ENCODE peak calls at places on chromosomes 2 and 18, in four cellular contexts. One of them, this sample, is unnamed.

GRCh38 chr2:38201784-38202183 is 125.8 kb upstream of the CYP1B1 start:
- DNase-seq in HepG2: no peak
- DNase-seq in GM12878: no peak
- DNase-seq in H1: no peak
- DNase-seq in this sample: no peak

GRCh38 chr2:203783496-203784203 is 77.2 kb downstream of the CD28 start:
- DNase-seq in HepG2: peak
- DNase-seq in GM12878: no peak
- DNase-seq in H1: no peak
- DNase-seq in this sample: no peak

GRCh38 chr2:238101891-238102841 is 2.0 kb downstream of the ESPNL start:
- DNase-seq in HepG2: no peak
- DNase-seq in GM12878: no peak
- DNase-seq in H1: no peak
- DNase-seq in this sample: no peak

GRCh38 chr18:5909130-5909529 is 13.8 kb upstream of the TMEM200C start:
- DNase-seq in HepG2: no peak
- DNase-seq in GM12878: no peak
- DNase-seq in H1: no peak
- DNase-seq in this sample: no peak

GRCh38 chr2:71129114-71129890 is 727 bp downstream of the MCEE start:
- DNase-seq in HepG2: no peak
- DNase-seq in GM12878: no peak
- DNase-seq in H1: no peak
- DNase-seq in this sample: no peak

GRCh38 chr2:144414324-144414845 is 105.5 kb downstream of the ZEB2 start:
- DNase-seq in HepG2: no peak
- DNase-seq in GM12878: no peak
- DNase-seq in H1: no peak
- DNase-seq in this sample: no peak

GRCh38 chr2:133821107-133821760 is 253.0 kb upstream of the NCKAP5 start:
- DNase-seq in HepG2: no peak
- DNase-seq in GM12878: no peak
- DNase-seq in H1: no peak
- DNase-seq in this sample: no peak

GRCh38 chr2:171564463-171564862 is 42.2 kb downstream of the CYBRD1 start:
- DNase-seq in HepG2: no peak
- DNase-seq in GM12878: no peak
- DNase-seq in H1: no peak
- DNase-seq in this sample: no peak

GRCh38 chr2:38377501-38378258 is 607 bp upstream of the ATL2 start:
- DNase-seq in HepG2: peak
- DNase-seq in GM12878: no peak
- DNase-seq in H1: no peak
- DNase-seq in this sample: no peak

GRCh38 chr2:36951574-36951973 is 14.8 kb downstream of the STRN start:
- DNase-seq in HepG2: no peak
- DNase-seq in GM12878: no peak
- DNase-seq in H1: no peak
- DNase-seq in this sample: no peak

GRCh38 chr18:22286576-22286975 is 117.2 kb downstream of the GATA6 start:
- DNase-seq in HepG2: no peak
- DNase-seq in GM12878: no peak
- DNase-seq in H1: no peak
- DNase-seq in this sample: no peak

GRCh38 chr2:201886504-201886903 is 80.2 kb downstream of the CDK15 start:
- DNase-seq in HepG2: no peak
- DNase-seq in GM12878: no peak
- DNase-seq in H1: no peak
- DNase-seq in this sample: no peak

GRCh38 chr2:201984800-201985525 is 48.7 kb upstream of the FZD7 start:
- DNase-seq in HepG2: no peak
- DNase-seq in GM12878: no peak
- DNase-seq in H1: no peak
- DNase-seq in this sample: no peak

GRCh38 chr18:49059028-49059670 is 108.4 kb upstream of the SMAD7 start:
- DNase-seq in HepG2: peak
- DNase-seq in GM12878: no peak
- DNase-seq in H1: no peak
- DNase-seq in this sample: no peak

GRCh38 chr2:239498576-239498975 is 97.8 kb upstream of the HDAC4 start:
- DNase-seq in HepG2: no peak
- DNase-seq in GM12878: no peak
- DNase-seq in H1: no peak
- DNase-seq in this sample: no peak

GRCh38 chr2:122737429-122738077 is 982.1 kb downstream of the TSN start:
- DNase-seq in HepG2: no peak
- DNase-seq in GM12878: peak
- DNase-seq in H1: no peak
- DNase-seq in this sample: no peak

GRCh38 chr2:166417669-166418068 is 41.9 kb upstream of the SCN9A start:
- DNase-seq in HepG2: peak
- DNase-seq in GM12878: no peak
- DNase-seq in H1: no peak
- DNase-seq in this sample: peak

DNA sequence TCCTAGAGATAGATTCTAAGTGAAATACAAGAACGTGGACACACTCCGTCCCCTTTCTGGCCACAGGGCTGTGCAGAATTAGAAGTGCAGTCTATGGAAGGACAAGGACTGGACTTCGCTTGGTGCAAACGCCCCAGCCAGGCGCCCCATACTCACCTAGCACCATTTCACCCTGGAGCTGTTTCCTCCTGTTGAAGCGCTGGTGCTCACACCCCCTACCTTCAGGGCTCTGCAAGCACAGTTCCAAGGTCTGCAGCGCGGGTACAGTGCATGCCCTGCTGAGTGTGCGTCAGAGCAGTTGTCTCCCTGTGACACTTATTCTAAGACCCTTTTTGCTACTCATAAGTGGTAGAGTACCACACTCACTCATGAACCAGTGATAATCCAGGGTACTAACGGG is 3.0 kb downstream of the HPCAL1 start:
- DNase-seq in HepG2: peak
- DNase-seq in GM12878: no peak
- DNase-seq in H1: no peak
- DNase-seq in this sample: no peak
- TF ChIP-seq CHD2 in HepG2: no peak
- TF ChIP-seq CHD2 in GM12878: no peak
- TF ChIP-seq CHD2 in H1: no peak
- TF ChIP-seq CHD2 in this sample: no peak

DNA sequence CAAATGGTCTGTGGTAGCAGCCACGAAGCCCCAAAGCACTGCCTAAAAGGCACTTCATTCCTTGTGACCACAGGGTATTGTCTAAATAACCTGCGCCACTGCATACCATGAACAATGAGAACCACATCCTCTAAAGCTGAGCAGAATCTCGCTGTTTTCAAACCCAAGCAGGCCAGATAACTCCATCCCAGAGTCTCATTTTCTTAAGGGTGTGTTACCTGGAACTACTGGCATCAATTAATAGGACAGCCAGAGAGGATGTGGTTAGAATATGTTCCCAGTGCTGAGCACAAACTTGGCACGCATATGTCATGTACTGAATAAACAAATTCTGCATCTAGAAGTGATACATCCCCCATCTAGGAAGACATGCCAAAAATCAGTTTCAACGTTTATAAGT is 13.0 kb downstream of the VPS4B start:
- DNase-seq in HepG2: no peak
- DNase-seq in GM12878: no peak
- DNase-seq in H1: no peak
- DNase-seq in this sample: no peak
- TF ChIP-seq SP1 in HepG2: no peak
- TF ChIP-seq SP1 in GM12878: no peak
- TF ChIP-seq SP1 in H1: no peak
- TF ChIP-seq SP1 in this sample: no peak

DNA sequence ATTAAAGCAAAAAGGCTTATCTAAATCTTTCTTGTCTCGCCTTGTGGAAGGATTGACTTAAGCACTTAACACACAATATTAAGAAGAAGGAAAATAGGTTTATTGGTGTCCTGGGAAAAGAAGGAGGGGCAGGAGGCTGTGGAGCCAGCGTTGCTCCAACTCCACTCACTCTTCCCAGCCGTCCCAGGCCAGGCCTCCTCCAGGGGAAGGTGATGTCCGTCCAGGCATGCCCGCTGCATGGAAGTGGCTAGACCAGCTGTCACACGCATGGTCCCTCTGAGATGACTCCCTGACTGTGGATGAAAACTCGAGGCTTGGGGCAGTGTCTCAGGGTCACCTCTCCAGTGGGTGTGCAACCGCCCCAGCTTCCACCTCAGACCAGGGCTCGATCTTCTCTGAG is 281.1 kb downstream of the GALR1 start:
- DNase-seq in HepG2: no peak
- DNase-seq in GM12878: no peak
- DNase-seq in H1: no peak
- DNase-seq in this sample: no peak
- TF ChIP-seq CHD2 in HepG2: no peak
- TF ChIP-seq CHD2 in GM12878: no peak
- TF ChIP-seq CHD2 in H1: no peak
- TF ChIP-seq CHD2 in this sample: no peak

GRCh38 chr2:126902859-126903258 is 4.2 kb downstream of the TEX51 start:
- DNase-seq in HepG2: no peak
- DNase-seq in GM12878: no peak
- DNase-seq in H1: no peak
- DNase-seq in this sample: no peak

GRCh38 chr2:126902152-126902835 is 3.6 kb downstream of the TEX51 start:
- DNase-seq in HepG2: no peak
- DNase-seq in GM12878: no peak
- DNase-seq in H1: no peak
- DNase-seq in this sample: no peak

GRCh38 chr2:126901459-126901858 is 2.8 kb downstream of the TEX51 start:
- DNase-seq in HepG2: no peak
- DNase-seq in GM12878: no peak
- DNase-seq in H1: no peak
- DNase-seq in this sample: no peak

GRCh38 chr2:126899786-126900185 is 1.1 kb downstream of the TEX51 start:
- DNase-seq in HepG2: no peak
- DNase-seq in GM12878: no peak
- DNase-seq in H1: no peak
- DNase-seq in this sample: no peak

DNA sequence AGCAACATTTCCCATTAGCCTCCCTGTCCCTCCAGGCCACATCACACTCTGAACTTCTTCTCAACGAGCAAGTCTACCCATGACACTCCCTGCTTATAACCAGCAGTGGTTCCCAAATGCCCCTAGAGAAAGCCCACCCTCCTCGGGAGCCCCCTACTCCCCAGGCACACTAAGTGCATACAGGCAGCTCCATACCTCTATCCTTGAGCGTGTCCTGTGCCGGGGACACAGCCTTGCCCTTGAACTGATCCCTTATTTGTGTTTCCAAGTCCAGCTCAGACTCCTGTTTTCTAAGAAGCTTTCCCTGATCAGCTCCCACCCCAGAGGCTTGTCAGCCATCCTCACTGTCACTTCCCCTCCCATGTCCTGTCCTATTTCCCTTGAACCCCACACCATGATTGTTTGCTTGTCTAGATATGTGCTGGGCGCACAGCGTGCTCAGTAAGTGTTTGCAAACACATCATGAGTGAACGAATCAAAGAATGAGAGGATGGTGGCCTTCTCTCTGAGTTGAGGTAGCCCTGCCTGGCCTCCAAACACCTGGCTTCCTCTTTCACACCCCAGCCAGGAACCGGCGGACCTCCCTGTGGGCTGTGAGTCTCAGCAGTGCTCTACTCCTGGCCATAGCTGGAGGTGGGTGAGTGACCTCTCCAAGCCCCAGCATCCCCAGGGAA is 2.1 kb downstream of the TEX51 start:
- DNase-seq in HepG2: no peak
- DNase-seq in GM12878: no peak
- DNase-seq in H1: no peak
- DNase-seq in this sample: no peak
- TF ChIP-seq SP1 in HepG2: no peak
- TF ChIP-seq SP1 in GM12878: no peak
- TF ChIP-seq SP1 in H1: no peak
- TF ChIP-seq SP1 in this sample: no peak

DNA sequence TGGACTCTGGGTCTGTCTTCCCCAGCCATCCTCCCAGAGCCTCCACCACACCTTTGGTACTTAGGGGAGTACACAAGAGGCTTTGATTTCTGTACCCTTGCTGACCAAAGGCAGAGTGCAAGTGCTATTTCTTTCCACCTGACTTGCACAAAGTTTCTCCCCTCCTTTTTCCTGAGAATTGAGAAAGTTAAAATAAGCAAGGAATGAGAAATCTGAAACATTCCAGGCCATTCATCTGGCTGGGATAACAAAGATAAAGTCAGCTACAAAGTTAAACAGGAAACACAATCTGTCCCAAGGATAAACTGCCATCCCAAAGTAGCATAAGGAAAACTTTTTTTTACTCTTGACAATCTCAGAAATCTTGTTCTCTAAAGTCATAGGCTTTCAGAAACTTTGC is 6.3 kb upstream of the MSH6 start:
- DNase-seq in HepG2: no peak
- DNase-seq in GM12878: no peak
- DNase-seq in H1: no peak
- DNase-seq in this sample: no peak
- TF ChIP-seq CHD2 in HepG2: no peak
- TF ChIP-seq CHD2 in GM12878: no peak
- TF ChIP-seq CHD2 in H1: no peak
- TF ChIP-seq CHD2 in this sample: no peak